ENCODE peak calls at places on chromosomes 16 and 17, in six cellular contexts. One of them, this sample, is unnamed.
A peak's percentile ranks its signal among the peaks of the same experiment; 100 is the strongest.

GRCh38 chr17:77281024-77281903 is 140.5 kb downstream of the SEC14L1 start:
- DNase-seq in psoas muscle: peak; percentile 72
- DNase-seq in tibial artery: no peak
- DNase-seq in IMR-90: peak; percentile 29
- DNase-seq in colonic mucosa: peak; percentile 75
- DNase-seq in lung: peak; percentile 52
- DNase-seq in this sample: peak; percentile 79

GRCh38 chr17:49217651-49218413 is 7.3 kb downstream of the ABI3 start:
- DNase-seq in colonic mucosa: peak; percentile 52
- DNase-seq in lung: peak; percentile 61
- DNase-seq in psoas muscle: peak; percentile 69
- DNase-seq in IMR-90: no peak
- DNase-seq in tibial artery: peak; percentile 81
- DNase-seq in this sample: peak; percentile 72

GRCh38 chr17:8056232-8056975 is 17.5 kb downstream of the ALOX15B start:
- DNase-seq in tibial artery: peak; percentile 77
- DNase-seq in lung: peak; percentile 80
- DNase-seq in psoas muscle: no peak
- DNase-seq in IMR-90: peak; percentile 71
- DNase-seq in colonic mucosa: peak; percentile 36
- DNase-seq in this sample: peak; percentile 51

GRCh38 chr17:73393381-73393780 is 81.6 kb upstream of the CDC42EP4 start:
- DNase-seq in psoas muscle: no peak
- DNase-seq in IMR-90: no peak
- DNase-seq in colonic mucosa: no peak
- DNase-seq in tibial artery: no peak
- DNase-seq in lung: no peak
- DNase-seq in this sample: no peak

GRCh38 chr16:47713225-47713595 is 252.1 kb downstream of the PHKB start:
- DNase-seq in IMR-90: peak; percentile 95
- DNase-seq in lung: no peak
- DNase-seq in colonic mucosa: no peak
- DNase-seq in tibial artery: no peak
- DNase-seq in psoas muscle: no peak
- DNase-seq in this sample: no peak

GRCh38 chr17:58303981-58304734 is 23.4 kb upstream of the MPO start:
- DNase-seq in colonic mucosa: peak; percentile 48
- DNase-seq in tibial artery: no peak
- DNase-seq in psoas muscle: no peak
- DNase-seq in lung: peak; percentile 58
- DNase-seq in IMR-90: peak; percentile 23
- DNase-seq in this sample: peak; percentile 62

GRCh38 chr17:57114085-57114673 is 29.1 kb downstream of the AKAP1 start:
- DNase-seq in tibial artery: no peak
- DNase-seq in IMR-90: peak; percentile 6
- DNase-seq in colonic mucosa: peak; percentile 66
- DNase-seq in psoas muscle: peak; percentile 78
- DNase-seq in lung: no peak
- DNase-seq in this sample: no peak

GRCh38 chr17:74417178-74418045 is 14.5 kb upstream of the GPRC5C start:
- DNase-seq in lung: no peak
- DNase-seq in psoas muscle: peak; percentile 64
- DNase-seq in colonic mucosa: peak; percentile 71
- DNase-seq in tibial artery: no peak
- DNase-seq in IMR-90: no peak
- DNase-seq in this sample: peak; percentile 60

GRCh38 chr17:43018008-43018853 is 4.0 kb downstream of the VAT1 start:
- DNase-seq in tibial artery: no peak
- DNase-seq in colonic mucosa: no peak
- DNase-seq in psoas muscle: no peak
- DNase-seq in IMR-90: no peak
- DNase-seq in lung: no peak
- DNase-seq in this sample: no peak

GRCh38 chr16:78022347-78022746 is at the start of gene CLEC3A:
- DNase-seq in tibial artery: no peak
- DNase-seq in colonic mucosa: no peak
- DNase-seq in IMR-90: no peak
- DNase-seq in lung: no peak
- DNase-seq in psoas muscle: no peak
- DNase-seq in this sample: no peak

GRCh38 chr17:48104440-48104839 is 3.1 kb upstream of the SNX11 start:
- DNase-seq in psoas muscle: no peak
- DNase-seq in colonic mucosa: no peak
- DNase-seq in tibial artery: no peak
- DNase-seq in lung: no peak
- DNase-seq in IMR-90: no peak
- DNase-seq in this sample: no peak

GRCh38 chr17:1031711-1032110 is 34.8 kb downstream of the TIMM22 start:
- DNase-seq in psoas muscle: peak; percentile 83
- DNase-seq in tibial artery: peak; percentile 89
- DNase-seq in IMR-90: no peak
- DNase-seq in lung: no peak
- DNase-seq in colonic mucosa: peak; percentile 42
- DNase-seq in this sample: peak; percentile 27

GRCh38 chr17:79212150-79213087 is 137.8 kb downstream of the ENGASE start:
- DNase-seq in IMR-90: no peak
- DNase-seq in colonic mucosa: no peak
- DNase-seq in psoas muscle: no peak
- DNase-seq in tibial artery: no peak
- DNase-seq in lung: no peak
- DNase-seq in this sample: peak; percentile 12

GRCh38 chr17:74271281-74271680 is 2.8 kb upstream of the DNAI2 start:
- DNase-seq in colonic mucosa: no peak
- DNase-seq in IMR-90: no peak
- DNase-seq in lung: no peak
- DNase-seq in tibial artery: no peak
- DNase-seq in psoas muscle: no peak
- DNase-seq in this sample: no peak

GRCh38 chr16:57348361-57348760 is 10.2 kb upstream of the CCL22 start:
- DNase-seq in psoas muscle: no peak
- DNase-seq in tibial artery: no peak
- DNase-seq in lung: no peak
- DNase-seq in colonic mucosa: no peak
- DNase-seq in IMR-90: no peak
- DNase-seq in this sample: no peak

GRCh38 chr17:6078370-6078950 is 8.3 kb downstream of the WSCD1 start:
- DNase-seq in IMR-90: no peak
- DNase-seq in psoas muscle: peak; percentile 8
- DNase-seq in tibial artery: no peak
- DNase-seq in lung: no peak
- DNase-seq in colonic mucosa: no peak
- DNase-seq in this sample: no peak

GRCh38 chr16:54931041-54931756 is 534 bp downstream of the IRX5 start:
- DNase-seq in psoas muscle: peak; percentile 77
- DNase-seq in colonic mucosa: no peak
- DNase-seq in IMR-90: no peak
- DNase-seq in lung: no peak
- DNase-seq in tibial artery: no peak
- DNase-seq in this sample: peak; percentile 52

GRCh38 chr17:2903193-2903974 is 107.1 kb downstream of the RAP1GAP2 start:
- DNase-seq in lung: no peak
- DNase-seq in colonic mucosa: no peak
- DNase-seq in tibial artery: no peak
- DNase-seq in psoas muscle: no peak
- DNase-seq in IMR-90: no peak
- DNase-seq in this sample: no peak

GRCh38 chr16:79768594-79768993 is 168.1 kb upstream of the MAF start:
- DNase-seq in tibial artery: no peak
- DNase-seq in lung: no peak
- DNase-seq in IMR-90: no peak
- DNase-seq in colonic mucosa: peak; percentile 38
- DNase-seq in psoas muscle: no peak
- DNase-seq in this sample: peak; percentile 42

GRCh38 chr16:79770244-79771064 is 169.9 kb upstream of the MAF start:
- DNase-seq in tibial artery: peak; percentile 94
- DNase-seq in IMR-90: peak; percentile 40
- DNase-seq in psoas muscle: peak; percentile 94
- DNase-seq in colonic mucosa: peak; percentile 89
- DNase-seq in lung: peak; percentile 85
- DNase-seq in this sample: peak; percentile 88

GRCh38 chr16:79769320-79770243 is 169.0 kb upstream of the MAF start:
- DNase-seq in colonic mucosa: no peak
- DNase-seq in lung: no peak
- DNase-seq in tibial artery: no peak
- DNase-seq in psoas muscle: no peak
- DNase-seq in IMR-90: no peak
- DNase-seq in this sample: no peak

GRCh38 chr16:79764415-79765149 is 164.0 kb upstream of the MAF start:
- DNase-seq in colonic mucosa: no peak
- DNase-seq in IMR-90: no peak
- DNase-seq in lung: no peak
- DNase-seq in psoas muscle: no peak
- DNase-seq in tibial artery: no peak
- DNase-seq in this sample: no peak

GRCh38 chr16:79767597-79768280 is 167.2 kb upstream of the MAF start:
- DNase-seq in lung: no peak
- DNase-seq in tibial artery: no peak
- DNase-seq in IMR-90: no peak
- DNase-seq in colonic mucosa: peak; percentile 62
- DNase-seq in psoas muscle: peak; percentile 45
- DNase-seq in this sample: peak; percentile 59
- H3K4me3 ChIP-seq in lung: no peak overlapping the region
- H3K4me3 ChIP-seq in tibial artery: peak overlapping the region; percentile 44
- H3K4me3 ChIP-seq in IMR-90: no peak overlapping the region
- H3K4me3 ChIP-seq in colonic mucosa: peak overlapping the region; percentile 3
- H3K4me3 ChIP-seq in psoas muscle: peak overlapping the region; percentile 41
- H3K4me3 ChIP-seq in this sample: no peak overlapping the region

DNA sequence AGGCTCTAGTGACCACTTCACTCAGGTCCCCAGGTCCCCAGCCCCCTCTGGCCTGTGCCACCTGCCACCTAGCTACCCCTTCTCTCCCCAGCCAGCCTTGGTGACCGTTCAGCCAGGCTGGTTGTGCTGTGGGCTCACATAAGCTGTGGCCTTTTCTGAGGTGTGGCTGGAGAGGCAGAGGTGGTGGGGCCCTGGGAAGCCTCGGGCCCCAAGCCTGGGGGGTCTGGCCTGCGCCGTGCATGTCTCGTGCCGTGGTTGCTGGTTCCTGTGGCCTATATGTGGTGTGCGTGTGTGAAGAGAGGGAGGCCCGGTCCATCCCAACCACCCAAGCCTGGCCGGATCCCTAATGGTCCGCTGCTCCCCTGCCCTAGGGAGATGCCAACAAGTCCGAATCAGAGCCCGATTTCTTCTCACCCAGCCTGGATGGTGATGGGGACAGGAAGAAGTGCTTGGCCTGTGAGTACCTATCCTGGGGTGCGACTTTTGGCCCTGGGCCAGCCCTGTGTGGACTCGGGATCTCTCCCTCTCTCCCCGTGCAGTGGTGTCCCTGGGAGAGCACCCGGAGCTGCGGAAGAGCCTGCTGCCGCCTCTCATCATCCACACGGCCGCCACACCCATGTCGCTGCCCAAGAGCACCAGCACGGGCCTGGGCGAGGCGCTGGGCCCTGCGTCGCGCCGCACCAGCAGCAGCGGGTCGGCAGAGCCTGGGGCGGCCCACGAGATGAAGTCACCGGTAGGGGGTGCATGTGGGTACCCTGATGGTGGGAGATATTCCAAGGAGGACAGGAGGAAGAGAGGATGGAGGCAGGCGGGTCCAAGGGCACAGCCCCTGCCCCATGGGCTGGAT is 35.9 kb downstream of the CACNA1G start:
- DNase-seq in colonic mucosa: peak; percentile 50
- DNase-seq in tibial artery: no peak
- DNase-seq in IMR-90: no peak
- DNase-seq in psoas muscle: no peak
- DNase-seq in lung: no peak
- DNase-seq in this sample: peak; percentile 62
- TF ChIP-seq CTCF in colonic mucosa: peak; percentile 32
- TF ChIP-seq CTCF in tibial artery: no peak
- TF ChIP-seq CTCF in IMR-90: peak; percentile 34
- TF ChIP-seq CTCF in psoas muscle: no peak
- TF ChIP-seq CTCF in lung: no peak
- TF ChIP-seq CTCF in this sample: no peak

DNA sequence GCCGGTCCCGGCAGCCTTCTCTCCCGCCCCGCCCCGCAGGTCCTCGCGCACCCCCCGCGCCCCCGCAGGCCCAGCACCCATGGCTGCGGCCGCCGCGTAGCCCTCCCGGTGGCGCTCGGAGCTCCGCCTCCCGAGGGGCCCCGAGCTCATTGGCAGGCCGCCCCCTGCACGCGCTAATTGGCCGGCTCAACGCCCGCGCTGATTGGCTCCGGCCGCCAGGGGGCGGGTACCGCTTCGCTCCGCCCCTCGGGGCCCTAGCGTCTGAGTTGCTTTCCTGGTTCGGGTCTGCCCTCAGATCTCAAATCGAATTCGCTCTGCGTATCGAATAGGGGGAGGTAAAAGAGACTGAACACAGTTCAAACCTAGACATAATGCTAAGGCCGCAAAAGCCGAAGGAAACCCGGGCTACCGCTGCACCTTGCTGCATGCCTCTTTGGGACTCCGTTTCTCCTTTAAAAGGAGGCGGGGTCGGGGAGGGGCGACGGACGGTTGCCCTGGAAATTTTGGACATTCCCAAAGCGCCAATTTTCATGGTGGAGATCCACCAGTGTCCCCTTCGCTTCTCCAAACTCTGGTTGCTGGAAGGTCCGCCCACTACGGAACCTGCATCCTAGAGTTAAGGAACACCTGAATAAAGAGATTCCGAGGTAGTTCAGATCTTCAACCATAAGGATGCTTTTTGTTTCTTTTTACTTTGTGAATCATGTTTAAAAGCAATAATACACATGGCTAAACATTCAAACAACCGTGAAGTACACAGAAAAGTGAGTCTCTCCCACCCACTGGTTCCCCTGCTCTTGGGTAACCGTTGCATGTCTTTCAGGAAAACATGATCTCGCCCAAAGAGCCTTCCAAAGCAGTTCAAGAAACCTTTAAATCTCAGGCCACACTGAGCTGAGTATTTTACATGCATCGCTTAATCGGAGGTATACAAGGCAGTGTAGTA is at the start of gene DEXI:
- DNase-seq in psoas muscle: peak; percentile 98
- DNase-seq in lung: peak; percentile 93
- DNase-seq in IMR-90: peak; percentile 84
- DNase-seq in tibial artery: peak; percentile 98
- DNase-seq in colonic mucosa: peak; percentile 95
- DNase-seq in this sample: peak; percentile 94
- H3K4me1 ChIP-seq in psoas muscle: peaks cover 57% of the 10 kb centered on the region
- H3K4me1 ChIP-seq in lung: peaks cover 47% of the 10 kb centered on the region
- H3K4me1 ChIP-seq in IMR-90: peaks cover 21% of the 10 kb centered on the region
- H3K4me1 ChIP-seq in tibial artery: peaks cover 80% of the 10 kb centered on the region
- H3K4me1 ChIP-seq in colonic mucosa: peaks cover 29% of the 10 kb centered on the region
- H3K4me1 ChIP-seq in this sample: peaks cover 59% of the 10 kb centered on the region

GRCh38 chr17:32355649-32356377 is 5.9 kb downstream of the ZNF207 start:
- DNase-seq in colonic mucosa: no peak
- DNase-seq in lung: no peak
- DNase-seq in psoas muscle: no peak
- DNase-seq in tibial artery: no peak
- DNase-seq in IMR-90: no peak
- DNase-seq in this sample: no peak

GRCh38 chr17:32356378-32356743 is 6.4 kb downstream of the ZNF207 start:
- DNase-seq in colonic mucosa: no peak
- DNase-seq in lung: no peak
- DNase-seq in psoas muscle: no peak
- DNase-seq in IMR-90: no peak
- DNase-seq in tibial artery: no peak
- DNase-seq in this sample: no peak

GRCh38 chr17:32356750-32357149 is 6.8 kb downstream of the ZNF207 start:
- DNase-seq in IMR-90: no peak
- DNase-seq in psoas muscle: no peak
- DNase-seq in colonic mucosa: no peak
- DNase-seq in tibial artery: no peak
- DNase-seq in lung: no peak
- DNase-seq in this sample: no peak

GRCh38 chr17:32361270-32361669 is 11.3 kb downstream of the ZNF207 start:
- DNase-seq in lung: no peak
- DNase-seq in psoas muscle: no peak
- DNase-seq in tibial artery: no peak
- DNase-seq in colonic mucosa: no peak
- DNase-seq in IMR-90: no peak
- DNase-seq in this sample: no peak

GRCh38 chr17:32357615-32358014 is 7.7 kb downstream of the ZNF207 start:
- DNase-seq in colonic mucosa: no peak
- DNase-seq in tibial artery: no peak
- DNase-seq in psoas muscle: no peak
- DNase-seq in lung: no peak
- DNase-seq in IMR-90: no peak
- DNase-seq in this sample: no peak
- H3K4me3 ChIP-seq in colonic mucosa: no peak overlapping the region
- H3K4me3 ChIP-seq in tibial artery: no peak overlapping the region
- H3K4me3 ChIP-seq in psoas muscle: no peak overlapping the region
- H3K4me3 ChIP-seq in lung: no peak overlapping the region
- H3K4me3 ChIP-seq in IMR-90: no peak overlapping the region
- H3K4me3 ChIP-seq in this sample: no peak overlapping the region